ENCODE peak calls at places on chromosomes 7 and 10, in eight cellular contexts. S is Karpas-422, F is dorsolateral prefrontal cortex, N is T-helper 9 cell, O is NCI-H1092 treated with DMSO at 0.1 percent for 48 hours, V is uterus, C is stomach, R is EL. Z is an unnamed sample.

GRCh38 chr10:69332278-69333010 is 54.1 kb downstream of the HK1 start:
- DNase-seq in S (no peak), F (no peak), N (no peak), O (no peak), V (no peak), C (peak), R (peak), Z (no peak)

GRCh38 chr7:12549106-12549505 is 21.4 kb upstream of the SCIN start:
- DNase-seq in S (no peak), F (no peak), N (no peak), O (no peak), V (no peak), C (no peak), R (peak), Z (no peak)

GRCh38 chr10:51000976-51001375 is 73.3 kb upstream of the PRKG1 start:
- DNase-seq in S (no peak), F (no peak), N (no peak), O (no peak), V (no peak), C (no peak), R (peak), Z (no peak)

GRCh38 chr7:143305423-143306070 is 10.4 kb upstream of the CLCN1 start:
- DNase-seq in S (peak), F (peak), N (peak), O (peak), V (no peak), C (peak), R (peak), Z (peak)

GRCh38 chr7:51619880-51620279 is 303.3 kb upstream of the COBL start:
- DNase-seq in S (no peak), F (no peak), N (no peak), O (no peak), V (no peak), C (no peak), R (no peak), Z (no peak)

GRCh38 chr10:37763132-37763531 is 94.3 kb downstream of the ZNF248 start:
- DNase-seq in S (peak), F (no peak), N (no peak), O (no peak), V (no peak), C (no peak), R (no peak), Z (no peak)

GRCh38 chr10:29603516-29603915 is 31.3 kb downstream of the SVIL start:
- DNase-seq in S (no peak), F (no peak), N (no peak), O (no peak), V (no peak), C (no peak), R (no peak), Z (no peak)

GRCh38 chr10:113680172-113681111 is 730 bp downstream of the CASP7 start:
- DNase-seq in S (peak), F (no peak), N (peak), O (peak), V (peak), C (peak), R (peak), Z (peak)

GRCh38 chr7:138667535-138667934 is 33.6 kb downstream of the SVOPL start:
- DNase-seq in S (no peak), F (no peak), N (no peak), O (no peak), V (no peak), C (no peak), R (no peak), Z (no peak)

GRCh38 chr7:87628780-87629569 is 777 bp downstream of the RUNDC3B start:
- DNase-seq in S (no peak), F (peak), N (peak), O (peak), V (peak), C (peak), R (peak), Z (peak)

GRCh38 chr7:90211391-90212148 is at the start of gene STEAP2:
- DNase-seq in S (no peak), F (peak), N (peak), O (peak), V (peak), C (peak), R (peak), Z (peak)

GRCh38 chr7:91892821-91893340 is 12.4 kb upstream of the MTERF1 start:
- DNase-seq in S (no peak), F (no peak), N (no peak), O (no peak), V (no peak), C (no peak), R (peak), Z (no peak)

GRCh38 chr10:115826391-115826790 is 446.6 kb downstream of the GFRA1 start:
- DNase-seq in S (no peak), F (no peak), N (no peak), O (no peak), V (no peak), C (no peak), R (peak), Z (no peak)

GRCh38 chr10:19194866-19195265 is 146.3 kb downstream of the MALRD1 start:
- DNase-seq in S (no peak), F (no peak), N (no peak), O (no peak), V (no peak), C (no peak), R (no peak), Z (no peak)

GRCh38 chr7:89771003-89771636 is 383.1 kb upstream of the STEAP1 start:
- DNase-seq in S (no peak), F (no peak), N (no peak), O (no peak), V (no peak), C (no peak), R (no peak), Z (no peak)